ENCODE peak calls at places on chromosomes 12 and 14, in eight cellular contexts. Z, B, D, E, X, K, J and Q are unnamed samples.

GRCh38 chr14:80215756-80216581 is 4.7 kb upstream of the DIO2 start:
- DNase-seq in Z (no peak), B (peak; percentile 30), D (peak; percentile 30), E (no peak), X (no peak), K (peak; percentile 62), J (peak; percentile 53), Q (no peak)

GRCh38 chr12:124993568-124994434 is at the start of gene BRI3BP:
- DNase-seq in Z (peak; percentile 84), B (peak; percentile 75), D (peak; percentile 81), E (peak; percentile 43), X (peak; percentile 73), K (peak; percentile 55), J (peak; percentile 85), Q (no peak)

GRCh38 chr12:75389061-75389460 is 1.8 kb upstream of the GLIPR1L2 start:
- DNase-seq in Z (no peak), B (no peak), D (no peak), E (no peak), X (peak; percentile 10), K (peak; percentile 67), J (no peak), Q (no peak)

GRCh38 chr12:105104762-105105161 is 2.8 kb upstream of the WASHC4 start:
- DNase-seq in Z (no peak), B (no peak), D (no peak), E (no peak), X (no peak), K (no peak), J (no peak), Q (no peak)

GRCh38 chr12:52370906-52371608 is 3.8 kb upstream of the KRT85 start:
- DNase-seq in Z (no peak), B (no peak), D (peak; percentile 49), E (no peak), X (no peak), K (peak; percentile 78), J (no peak), Q (no peak)

GRCh38 chr14:58633831-58634230 is 3.9 kb upstream of the DACT1 start:
- DNase-seq in Z (no peak), B (no peak), D (no peak), E (no peak), X (peak; percentile 14), K (peak; percentile 82), J (no peak), Q (no peak)

GRCh38 chr12:69354561-69355187 is 4.9 kb upstream of the YEATS4 start:
- DNase-seq in Z (no peak), B (no peak), D (no peak), E (no peak), X (no peak), K (no peak), J (peak; percentile 58), Q (no peak)

GRCh38 chr12:115966376-115966775 is 311.1 kb downstream of the MED13L start:
- DNase-seq in Z (no peak), B (no peak), D (no peak), E (no peak), X (no peak), K (no peak), J (no peak), Q (no peak)

GRCh38 chr14:89314274-89314673 is 102.8 kb downstream of the FOXN3 start:
- DNase-seq in Z (no peak), B (no peak), D (no peak), E (no peak), X (no peak), K (no peak), J (no peak), Q (no peak)

GRCh38 chr12:52862023-52862422 is 13.2 kb upstream of the KRT78 start:
- DNase-seq in Z (no peak), B (no peak), D (no peak), E (no peak), X (no peak), K (no peak), J (peak; percentile 52), Q (no peak)

GRCh38 chr12:70002097-70002911 is 177.3 kb downstream of the MYRFL start:
- DNase-seq in Z (no peak), B (no peak), D (no peak), E (no peak), X (peak; percentile 60), K (no peak), J (no peak), Q (no peak)

GRCh38 chr12:52924764-52925716 is 20.2 kb upstream of the KRT8 start:
- DNase-seq in Z (no peak), B (no peak), D (peak; percentile 83), E (no peak), X (peak; percentile 91), K (peak; percentile 99), J (peak; percentile 73), Q (no peak)

GRCh38 chr12:8146416-8146771 is 10.4 kb upstream of the ZNF705A start:
- DNase-seq in Z (no peak), B (no peak), D (no peak), E (no peak), X (no peak), K (no peak), J (no peak), Q (no peak)

DNA sequence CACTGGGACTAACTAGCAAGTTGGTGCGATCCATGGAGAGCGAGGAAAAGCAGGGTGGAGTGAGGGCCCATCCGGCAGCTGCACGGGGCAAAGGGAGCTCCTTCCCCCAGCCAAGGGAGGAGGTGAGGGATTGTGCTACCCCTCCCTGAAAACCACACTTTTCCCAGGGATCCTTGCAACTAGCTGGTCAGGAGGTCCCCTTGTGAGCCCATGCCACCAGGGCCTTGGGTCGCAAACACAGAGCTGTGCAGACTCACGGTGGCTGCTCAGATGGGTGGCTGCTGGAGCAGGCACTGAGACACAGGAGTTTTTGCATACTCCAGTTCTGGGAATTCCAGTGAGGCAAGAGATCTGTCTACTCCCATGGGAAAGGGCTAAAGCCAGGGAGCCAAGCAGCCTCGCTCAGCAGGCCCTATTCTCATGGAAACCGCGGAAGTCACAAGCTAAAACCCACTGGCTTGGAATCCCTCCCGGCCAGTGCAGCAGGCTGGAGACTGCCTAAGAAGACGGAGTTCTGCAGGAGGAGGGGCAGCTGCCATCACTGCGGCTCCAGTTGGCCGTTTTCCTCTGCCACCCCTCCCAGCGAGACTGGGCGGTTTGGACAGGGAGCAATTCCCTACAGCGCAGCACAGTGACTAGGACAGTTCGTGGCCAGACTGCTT is 10.9 kb upstream of the ZNF705A start:
- DNase-seq in Z (peak; percentile 71), B (no peak), D (peak; percentile 23), E (no peak), X (no peak), K (peak; percentile 94), J (peak; percentile 88), Q (no peak)
- H3K4me3 ChIP-seq in Z (no peak overlapping the region), B (no peak overlapping the region), D (no peak overlapping the region), E (no peak overlapping the region), X (no peak overlapping the region), K (peak overlapping the region; percentile 16), J (no peak overlapping the region), Q (no peak overlapping the region)

GRCh38 chr14:39320318-39320717 is 86.6 kb downstream of the MIA2 start:
- DNase-seq in Z (no peak), B (no peak), D (no peak), E (no peak), X (no peak), K (no peak), J (no peak), Q (no peak)

GRCh38 chr14:39318574-39318973 is 84.9 kb downstream of the MIA2 start:
- DNase-seq in Z (no peak), B (no peak), D (no peak), E (no peak), X (no peak), K (no peak), J (no peak), Q (no peak)

GRCh38 chr14:39322807-39323206 is 89.1 kb downstream of the MIA2 start:
- DNase-seq in Z (no peak), B (no peak), D (no peak), E (no peak), X (no peak), K (peak; percentile 48), J (no peak), Q (no peak)

GRCh38 chr14:39324097-39324496 is 90.4 kb downstream of the MIA2 start:
- DNase-seq in Z (no peak), B (no peak), D (no peak), E (no peak), X (no peak), K (no peak), J (no peak), Q (no peak)
- H3K27ac ChIP-seq in Z (no peak overlapping the region), B (no peak overlapping the region), D (no peak overlapping the region), E (no peak overlapping the region), X (no peak overlapping the region), K (no peak overlapping the region), J (no peak overlapping the region), Q (no peak overlapping the region)

GRCh38 chr14:100652739-100653138 is 65.5 kb upstream of the BEGAIN start:
- DNase-seq in Z (no peak), B (no peak), D (no peak), E (no peak), X (no peak), K (no peak), J (no peak), Q (no peak)

GRCh38 chr14:100654814-100655795 is 67.9 kb upstream of the BEGAIN start:
- DNase-seq in Z (no peak), B (peak; percentile 57), D (peak; percentile 65), E (peak; percentile 10), X (peak; percentile 43), K (peak; percentile 50), J (peak; percentile 86), Q (no peak)

GRCh38 chr14:100653409-100653808 is 66.2 kb upstream of the BEGAIN start:
- DNase-seq in Z (no peak), B (no peak), D (no peak), E (no peak), X (no peak), K (no peak), J (peak; percentile 80), Q (no peak)

GRCh38 chr14:100651999-100652508 is 64.8 kb upstream of the BEGAIN start:
- DNase-seq in Z (no peak), B (no peak), D (no peak), E (no peak), X (no peak), K (peak; percentile 72), J (no peak), Q (no peak)

GRCh38 chr14:100654025-100654813 is 67.0 kb upstream of the BEGAIN start:
- DNase-seq in Z (no peak), B (no peak), D (no peak), E (no peak), X (no peak), K (no peak), J (no peak), Q (no peak)
- H3K4me3 ChIP-seq in Z (no peak overlapping the region), B (no peak overlapping the region), D (no peak overlapping the region), E (no peak overlapping the region), X (no peak overlapping the region), K (no peak overlapping the region), J (no peak overlapping the region), Q (peak overlapping the region; percentile 43)

GRCh38 chr14:103688441-103688840 is 26.8 kb downstream of the XRCC3 start:
- DNase-seq in Z (peak; percentile 21), B (no peak), D (no peak), E (no peak), X (no peak), K (no peak), J (no peak), Q (no peak)

GRCh38 chr14:103686831-103687485 is 28.3 kb downstream of the XRCC3 start:
- DNase-seq in Z (no peak), B (no peak), D (no peak), E (no peak), X (no peak), K (peak; percentile 57), J (no peak), Q (no peak)

GRCh38 chr14:103685276-103686211 is 29.7 kb downstream of the XRCC3 start:
- DNase-seq in Z (no peak), B (no peak), D (no peak), E (no peak), X (no peak), K (no peak), J (no peak), Q (no peak)

GRCh38 chr14:103688906-103689902 is 26.0 kb downstream of the XRCC3 start:
- DNase-seq in Z (peak; percentile 86), B (no peak), D (no peak), E (no peak), X (no peak), K (peak; percentile 81), J (no peak), Q (no peak)

GRCh38 chr14:103687712-103688111 is 27.5 kb downstream of the XRCC3 start:
- DNase-seq in Z (no peak), B (no peak), D (no peak), E (no peak), X (no peak), K (no peak), J (no peak), Q (no peak)
- H3K27ac ChIP-seq in Z (no peak overlapping the region), B (no peak overlapping the region), D (no peak overlapping the region), E (no peak overlapping the region), X (no peak overlapping the region), K (peak overlapping the region; percentile 35), J (no peak overlapping the region), Q (no peak overlapping the region)